ENCODE peak calls at places on chromosomes 2 and 18, in nine cellular contexts. One of them, this sample, is unnamed.
A peak's percentile ranks its signal among the peaks of the same experiment; 100 is the strongest.

GRCh38 chr2:240604291-240604938 is 17.9 kb downstream of the CAPN10 start:
- DNase-seq in NCI-H748 treated with DMSO at 0.1 percent for 48 hours: peak; percentile 28
- DNase-seq in A549: peak; percentile 68
- DNase-seq in LHCN-M2: peak; percentile 61
- DNase-seq in astrocyte of the cerebellum: no peak
- DNase-seq in K562: peak; percentile 93
- DNase-seq in AML-193: peak; percentile 6
- DNase-seq in activated gamma-delta T cell treated with Interleukin-2 at 50 U/mL for 16 hours: no peak
- DNase-seq in AG09319: no peak
- DNase-seq in this sample: no peak

GRCh38 chr2:240713928-240714746 is 22.5 kb downstream of the AQP12A start:
- DNase-seq in NCI-H748 treated with DMSO at 0.1 percent for 48 hours: no peak
- DNase-seq in A549: no peak
- DNase-seq in LHCN-M2: no peak
- DNase-seq in astrocyte of the cerebellum: no peak
- DNase-seq in K562: no peak
- DNase-seq in AML-193: no peak
- DNase-seq in activated gamma-delta T cell treated with Interleukin-2 at 50 U/mL for 16 hours: no peak
- DNase-seq in AG09319: no peak
- DNase-seq in this sample: no peak

GRCh38 chr18:8619041-8619440 is 9.8 kb downstream of the RAB12 start:
- DNase-seq in NCI-H748 treated with DMSO at 0.1 percent for 48 hours: no peak
- DNase-seq in A549: no peak
- DNase-seq in LHCN-M2: no peak
- DNase-seq in astrocyte of the cerebellum: no peak
- DNase-seq in K562: no peak
- DNase-seq in AML-193: no peak
- DNase-seq in activated gamma-delta T cell treated with Interleukin-2 at 50 U/mL for 16 hours: no peak
- DNase-seq in AG09319: no peak
- DNase-seq in this sample: no peak

GRCh38 chr2:100561191-100561590 is 1.6 kb upstream of the PDCL3 start:
- DNase-seq in NCI-H748 treated with DMSO at 0.1 percent for 48 hours: no peak
- DNase-seq in A549: no peak
- DNase-seq in LHCN-M2: peak; percentile 8
- DNase-seq in astrocyte of the cerebellum: no peak
- DNase-seq in K562: no peak
- DNase-seq in AML-193: no peak
- DNase-seq in activated gamma-delta T cell treated with Interleukin-2 at 50 U/mL for 16 hours: no peak
- DNase-seq in AG09319: no peak
- DNase-seq in this sample: no peak

GRCh38 chr2:27123302-27124150 is at the start of gene ABHD1:
- DNase-seq in NCI-H748 treated with DMSO at 0.1 percent for 48 hours: peak; percentile 9
- DNase-seq in A549: peak; percentile 69
- DNase-seq in LHCN-M2: no peak
- DNase-seq in astrocyte of the cerebellum: no peak
- DNase-seq in K562: peak; percentile 63
- DNase-seq in AML-193: peak; percentile 64
- DNase-seq in activated gamma-delta T cell treated with Interleukin-2 at 50 U/mL for 16 hours: peak; percentile 56
- DNase-seq in AG09319: no peak
- DNase-seq in this sample: peak; percentile 72

GRCh38 chr18:79454034-79454735 is 58.5 kb downstream of the NFATC1 start:
- DNase-seq in NCI-H748 treated with DMSO at 0.1 percent for 48 hours: no peak
- DNase-seq in A549: no peak
- DNase-seq in LHCN-M2: no peak
- DNase-seq in astrocyte of the cerebellum: no peak
- DNase-seq in K562: no peak
- DNase-seq in AML-193: no peak
- DNase-seq in activated gamma-delta T cell treated with Interleukin-2 at 50 U/mL for 16 hours: no peak
- DNase-seq in AG09319: no peak
- DNase-seq in this sample: no peak

GRCh38 chr2:86786001-86786536 is 4.6 kb downstream of the CD8A start:
- DNase-seq in NCI-H748 treated with DMSO at 0.1 percent for 48 hours: no peak
- DNase-seq in A549: no peak
- DNase-seq in LHCN-M2: no peak
- DNase-seq in astrocyte of the cerebellum: no peak
- DNase-seq in K562: no peak
- DNase-seq in AML-193: no peak
- DNase-seq in activated gamma-delta T cell treated with Interleukin-2 at 50 U/mL for 16 hours: no peak
- DNase-seq in AG09319: no peak
- DNase-seq in this sample: no peak

GRCh38 chr18:10475633-10476388 is 21.4 kb downstream of the APCDD1 start:
- DNase-seq in NCI-H748 treated with DMSO at 0.1 percent for 48 hours: no peak
- DNase-seq in A549: no peak
- DNase-seq in LHCN-M2: no peak
- DNase-seq in astrocyte of the cerebellum: no peak
- DNase-seq in K562: no peak
- DNase-seq in AML-193: no peak
- DNase-seq in activated gamma-delta T cell treated with Interleukin-2 at 50 U/mL for 16 hours: no peak
- DNase-seq in AG09319: no peak
- DNase-seq in this sample: peak; percentile 24

GRCh38 chr2:64018715-64019082 is 529 bp downstream of the VPS54 start:
- DNase-seq in NCI-H748 treated with DMSO at 0.1 percent for 48 hours: no peak
- DNase-seq in A549: no peak
- DNase-seq in LHCN-M2: peak; percentile 70
- DNase-seq in astrocyte of the cerebellum: no peak
- DNase-seq in K562: peak; percentile 47
- DNase-seq in AML-193: peak; percentile 44
- DNase-seq in activated gamma-delta T cell treated with Interleukin-2 at 50 U/mL for 16 hours: peak; percentile 38
- DNase-seq in AG09319: no peak
- DNase-seq in this sample: peak; percentile 49

GRCh38 chr2:30807249-30807648 is at the start of gene CAPN13:
- DNase-seq in NCI-H748 treated with DMSO at 0.1 percent for 48 hours: no peak
- DNase-seq in A549: no peak
- DNase-seq in LHCN-M2: no peak
- DNase-seq in astrocyte of the cerebellum: no peak
- DNase-seq in K562: no peak
- DNase-seq in AML-193: no peak
- DNase-seq in activated gamma-delta T cell treated with Interleukin-2 at 50 U/mL for 16 hours: no peak
- DNase-seq in AG09319: no peak
- DNase-seq in this sample: no peak

GRCh38 chr2:169928463-169928864 is 101.2 kb downstream of the UBR3 start:
- DNase-seq in NCI-H748 treated with DMSO at 0.1 percent for 48 hours: peak; percentile 49
- DNase-seq in A549: no peak
- DNase-seq in LHCN-M2: peak; percentile 49
- DNase-seq in astrocyte of the cerebellum: peak; percentile 42
- DNase-seq in K562: peak; percentile 67
- DNase-seq in AML-193: peak; percentile 51
- DNase-seq in activated gamma-delta T cell treated with Interleukin-2 at 50 U/mL for 16 hours: no peak
- DNase-seq in AG09319: peak; percentile 22
- DNase-seq in this sample: peak; percentile 5

GRCh38 chr2:231765496-231765929 is 15.6 kb downstream of the PDE6D start:
- DNase-seq in NCI-H748 treated with DMSO at 0.1 percent for 48 hours: no peak
- DNase-seq in A549: no peak
- DNase-seq in LHCN-M2: no peak
- DNase-seq in astrocyte of the cerebellum: no peak
- DNase-seq in K562: no peak
- DNase-seq in AML-193: no peak
- DNase-seq in activated gamma-delta T cell treated with Interleukin-2 at 50 U/mL for 16 hours: no peak
- DNase-seq in AG09319: no peak
- DNase-seq in this sample: no peak

GRCh38 chr2:55610954-55611743 is 6.3 kb downstream of the PPP4R3B start:
- DNase-seq in NCI-H748 treated with DMSO at 0.1 percent for 48 hours: no peak
- DNase-seq in A549: no peak
- DNase-seq in LHCN-M2: no peak
- DNase-seq in astrocyte of the cerebellum: no peak
- DNase-seq in K562: no peak
- DNase-seq in AML-193: no peak
- DNase-seq in activated gamma-delta T cell treated with Interleukin-2 at 50 U/mL for 16 hours: no peak
- DNase-seq in AG09319: no peak
- DNase-seq in this sample: no peak

GRCh38 chr2:174376967-174377366 is 18.6 kb upstream of the SCRN3 start:
- DNase-seq in NCI-H748 treated with DMSO at 0.1 percent for 48 hours: no peak
- DNase-seq in A549: no peak
- DNase-seq in LHCN-M2: peak; percentile 13
- DNase-seq in astrocyte of the cerebellum: no peak
- DNase-seq in K562: peak; percentile 36
- DNase-seq in AML-193: no peak
- DNase-seq in activated gamma-delta T cell treated with Interleukin-2 at 50 U/mL for 16 hours: no peak
- DNase-seq in AG09319: no peak
- DNase-seq in this sample: no peak

GRCh38 chr2:140454717-140455116 is 1674.5 kb upstream of the NXPH2 start:
- DNase-seq in NCI-H748 treated with DMSO at 0.1 percent for 48 hours: no peak
- DNase-seq in A549: peak; percentile 5
- DNase-seq in LHCN-M2: peak; percentile 77
- DNase-seq in astrocyte of the cerebellum: peak; percentile 12
- DNase-seq in K562: no peak
- DNase-seq in AML-193: no peak
- DNase-seq in activated gamma-delta T cell treated with Interleukin-2 at 50 U/mL for 16 hours: no peak
- DNase-seq in AG09319: no peak
- DNase-seq in this sample: no peak

GRCh38 chr2:142602418-142602989 is 275.0 kb upstream of the KYNU start:
- DNase-seq in NCI-H748 treated with DMSO at 0.1 percent for 48 hours: no peak
- DNase-seq in A549: no peak
- DNase-seq in LHCN-M2: no peak
- DNase-seq in astrocyte of the cerebellum: no peak
- DNase-seq in K562: no peak
- DNase-seq in AML-193: no peak
- DNase-seq in activated gamma-delta T cell treated with Interleukin-2 at 50 U/mL for 16 hours: no peak
- DNase-seq in AG09319: no peak
- DNase-seq in this sample: no peak

GRCh38 chr2:125424386-125424785 is 1231.6 kb upstream of the GYPC start:
- DNase-seq in NCI-H748 treated with DMSO at 0.1 percent for 48 hours: no peak
- DNase-seq in A549: no peak
- DNase-seq in LHCN-M2: peak; percentile 68
- DNase-seq in astrocyte of the cerebellum: no peak
- DNase-seq in K562: no peak
- DNase-seq in AML-193: no peak
- DNase-seq in activated gamma-delta T cell treated with Interleukin-2 at 50 U/mL for 16 hours: no peak
- DNase-seq in AG09319: no peak
- DNase-seq in this sample: no peak

This sample was measured in germinal center.